ENCODE peak calls at places on chromosomes 5 and 9, in four cellular contexts. One of them, this sample, is unnamed.

GRCh38 chr9:3873818-3874217 is 348.0 kb upstream of the RFX3 start:
- DNase-seq in SK-N-SH: no peak
- DNase-seq in OCI-LY7: no peak
- DNase-seq in hepatocyte: no peak
- DNase-seq in this sample: no peak

GRCh38 chr5:163880307-163880706 is 374.9 kb downstream of the MAT2B start:
- DNase-seq in SK-N-SH: no peak
- DNase-seq in OCI-LY7: no peak
- DNase-seq in hepatocyte: no peak
- DNase-seq in this sample: no peak

GRCh38 chr5:65474129-65474711 is 7.5 kb downstream of the ADAMTS6 start:
- DNase-seq in SK-N-SH: no peak
- DNase-seq in OCI-LY7: no peak
- DNase-seq in hepatocyte: no peak
- DNase-seq in this sample: no peak

GRCh38 chr5:61132559-61132958 is 29.7 kb downstream of the SMIM15 start:
- DNase-seq in SK-N-SH: no peak
- DNase-seq in OCI-LY7: no peak
- DNase-seq in hepatocyte: no peak
- DNase-seq in this sample: no peak

GRCh38 chr9:70085241-70085640 is 41.6 kb downstream of the MAMDC2 start:
- DNase-seq in SK-N-SH: no peak
- DNase-seq in OCI-LY7: no peak
- DNase-seq in hepatocyte: peak
- DNase-seq in this sample: no peak

GRCh38 chr9:69571032-69571431 is 101.1 kb downstream of the APBA1 start:
- DNase-seq in SK-N-SH: no peak
- DNase-seq in OCI-LY7: no peak
- DNase-seq in hepatocyte: no peak
- DNase-seq in this sample: no peak

GRCh38 chr9:83933804-83934203 is 12.6 kb upstream of the KIF27 start:
- DNase-seq in SK-N-SH: no peak
- DNase-seq in OCI-LY7: no peak
- DNase-seq in hepatocyte: peak
- DNase-seq in this sample: no peak

GRCh38 chr5:163330723-163331668 is 106.4 kb upstream of the CCNG1 start:
- DNase-seq in SK-N-SH: no peak
- DNase-seq in OCI-LY7: no peak
- DNase-seq in hepatocyte: no peak
- DNase-seq in this sample: no peak

GRCh38 chr5:59767753-59768159 is 125.8 kb downstream of the PDE4D start:
- DNase-seq in SK-N-SH: no peak
- DNase-seq in OCI-LY7: no peak
- DNase-seq in hepatocyte: no peak
- DNase-seq in this sample: no peak

GRCh38 chr5:67494186-67494842 is 297.7 kb upstream of the CD180 start:
- DNase-seq in SK-N-SH: no peak
- DNase-seq in OCI-LY7: no peak
- DNase-seq in hepatocyte: no peak
- DNase-seq in this sample: no peak

GRCh38 chr9:37963936-37964739 is 60.2 kb upstream of the SLC25A51 start:
- DNase-seq in SK-N-SH: no peak
- DNase-seq in OCI-LY7: no peak
- DNase-seq in hepatocyte: peak
- DNase-seq in this sample: no peak

GRCh38 chr5:149341846-149342245 is 3.5 kb upstream of the GRPEL2 start:
- DNase-seq in SK-N-SH: no peak
- DNase-seq in OCI-LY7: no peak
- DNase-seq in hepatocyte: peak
- DNase-seq in this sample: no peak

GRCh38 chr9:108761530-108762347 is 94.0 kb downstream of the ACTL7B start:
- DNase-seq in SK-N-SH: peak
- DNase-seq in OCI-LY7: peak
- DNase-seq in hepatocyte: peak
- DNase-seq in this sample: peak

GRCh38 chr5:113062869-113063508 is 86.4 kb downstream of the DCP2 start:
- DNase-seq in SK-N-SH: no peak
- DNase-seq in OCI-LY7: no peak
- DNase-seq in hepatocyte: no peak
- DNase-seq in this sample: no peak

GRCh38 chr5:60630179-60630578 is 69.8 kb downstream of the DEPDC1B start:
- DNase-seq in SK-N-SH: no peak
- DNase-seq in OCI-LY7: no peak
- DNase-seq in hepatocyte: no peak
- DNase-seq in this sample: no peak

GRCh38 chr9:118674942-118675341 is 694.3 kb downstream of the BRINP1 start:
- DNase-seq in SK-N-SH: no peak
- DNase-seq in OCI-LY7: no peak
- DNase-seq in hepatocyte: no peak
- DNase-seq in this sample: no peak

GRCh38 chr5:124824637-124825158 is 78.3 kb upstream of the ZNF608 start:
- DNase-seq in SK-N-SH: peak
- DNase-seq in OCI-LY7: no peak
- DNase-seq in hepatocyte: no peak
- DNase-seq in this sample: no peak

GRCh38 chr9:78622131-78622530 is 325.2 kb downstream of the PSAT1 start:
- DNase-seq in SK-N-SH: no peak
- DNase-seq in OCI-LY7: no peak
- DNase-seq in hepatocyte: no peak
- DNase-seq in this sample: no peak

GRCh38 chr5:28967848-28968247 is 1929.5 kb upstream of the CDH9 start:
- DNase-seq in SK-N-SH: no peak
- DNase-seq in OCI-LY7: no peak
- DNase-seq in hepatocyte: no peak
- DNase-seq in this sample: no peak

GRCh38 chr5:38297830-38298608 is 39.7 kb downstream of the EGFLAM start:
- DNase-seq in SK-N-SH: no peak
- DNase-seq in OCI-LY7: no peak
- DNase-seq in hepatocyte: peak
- DNase-seq in this sample: no peak

GRCh38 chr5:5309645-5310044 is 112.8 kb upstream of the ICE1 start:
- DNase-seq in SK-N-SH: no peak
- DNase-seq in OCI-LY7: no peak
- DNase-seq in hepatocyte: peak
- DNase-seq in this sample: no peak

GRCh38 chr5:116727248-116727647 is 152.6 kb upstream of the SEMA6A start:
- DNase-seq in SK-N-SH: no peak
- DNase-seq in OCI-LY7: no peak
- DNase-seq in hepatocyte: no peak
- DNase-seq in this sample: no peak

GRCh38 chr9:69818946-69819345 is 1.7 kb upstream of the CFAP95 start:
- DNase-seq in SK-N-SH: peak
- DNase-seq in OCI-LY7: no peak
- DNase-seq in hepatocyte: no peak
- DNase-seq in this sample: no peak

GRCh38 chr9:68541568-68541967 is 885 bp upstream of the TMEM252 start:
- DNase-seq in SK-N-SH: no peak
- DNase-seq in OCI-LY7: no peak
- DNase-seq in hepatocyte: no peak
- DNase-seq in this sample: no peak

GRCh38 chr9:68547417-68547816 is 6.7 kb upstream of the TMEM252 start:
- DNase-seq in SK-N-SH: no peak
- DNase-seq in OCI-LY7: peak
- DNase-seq in hepatocyte: no peak
- DNase-seq in this sample: no peak

GRCh38 chr9:68548241-68548640 is 7.6 kb upstream of the TMEM252 start:
- DNase-seq in SK-N-SH: no peak
- DNase-seq in OCI-LY7: no peak
- DNase-seq in hepatocyte: no peak
- DNase-seq in this sample: no peak

GRCh38 chr9:68546596-68547390 is 6.1 kb upstream of the TMEM252 start:
- DNase-seq in SK-N-SH: no peak
- DNase-seq in OCI-LY7: peak
- DNase-seq in hepatocyte: no peak
- DNase-seq in this sample: peak

GRCh38 chr9:68545033-68545705 is 4.5 kb upstream of the TMEM252 start:
- DNase-seq in SK-N-SH: no peak
- DNase-seq in OCI-LY7: no peak
- DNase-seq in hepatocyte: no peak
- DNase-seq in this sample: no peak
- TF ChIP-seq EZH2phosphoT487 in SK-N-SH: no peak
- TF ChIP-seq EZH2phosphoT487 in OCI-LY7: no peak
- TF ChIP-seq EZH2phosphoT487 in hepatocyte: no peak
- TF ChIP-seq EZH2phosphoT487 in this sample: no peak

DNA sequence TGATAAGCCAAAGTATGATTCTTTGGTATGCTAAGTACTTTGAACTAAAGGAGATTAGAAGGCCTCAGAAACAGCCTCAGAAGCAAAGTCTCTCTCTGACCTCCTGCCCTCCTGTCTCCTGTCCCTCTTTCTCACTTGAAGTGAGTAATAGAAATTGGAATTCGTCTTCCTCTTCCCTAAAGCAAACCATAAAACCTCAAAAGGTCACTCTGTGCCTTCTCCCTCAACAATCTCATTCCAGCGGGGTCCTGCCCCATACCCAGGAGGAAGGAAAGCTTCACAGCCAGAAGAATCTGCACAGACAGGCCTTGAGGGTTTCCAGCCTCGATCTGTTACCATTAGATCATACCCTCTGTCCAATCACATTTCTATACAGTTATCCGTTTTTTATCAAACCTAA is 87.8 kb downstream of the HAPLN1 start:
- DNase-seq in SK-N-SH: no peak
- DNase-seq in OCI-LY7: no peak
- DNase-seq in hepatocyte: no peak
- DNase-seq in this sample: no peak
- TF ChIP-seq EZH2phosphoT487 in SK-N-SH: no peak
- TF ChIP-seq EZH2phosphoT487 in OCI-LY7: no peak
- TF ChIP-seq EZH2phosphoT487 in hepatocyte: no peak
- TF ChIP-seq EZH2phosphoT487 in this sample: no peak

GRCh38 chr5:170542691-170543275 is 39.0 kb downstream of the KCNIP1 start:
- DNase-seq in SK-N-SH: no peak
- DNase-seq in OCI-LY7: no peak
- DNase-seq in hepatocyte: no peak
- DNase-seq in this sample: no peak
- TF ChIP-seq EZH2phosphoT487 in SK-N-SH: no peak
- TF ChIP-seq EZH2phosphoT487 in OCI-LY7: no peak
- TF ChIP-seq EZH2phosphoT487 in hepatocyte: no peak
- TF ChIP-seq EZH2phosphoT487 in this sample: no peak

GRCh38 chr9:120659209-120659608 is 55.1 kb downstream of the MEGF9 start:
- DNase-seq in SK-N-SH: no peak
- DNase-seq in OCI-LY7: no peak
- DNase-seq in hepatocyte: no peak
- DNase-seq in this sample: no peak

GRCh38 chr9:120652902-120653301 is 61.4 kb downstream of the MEGF9 start:
- DNase-seq in SK-N-SH: no peak
- DNase-seq in OCI-LY7: no peak
- DNase-seq in hepatocyte: no peak
- DNase-seq in this sample: no peak

GRCh38 chr9:120654278-120654677 is 60.0 kb downstream of the MEGF9 start:
- DNase-seq in SK-N-SH: no peak
- DNase-seq in OCI-LY7: no peak
- DNase-seq in hepatocyte: no peak
- DNase-seq in this sample: no peak

GRCh38 chr9:120653762-120654161 is 60.5 kb downstream of the MEGF9 start:
- DNase-seq in SK-N-SH: no peak
- DNase-seq in OCI-LY7: no peak
- DNase-seq in hepatocyte: no peak
- DNase-seq in this sample: no peak

GRCh38 chr9:120655005-120655622 is 59.2 kb downstream of the MEGF9 start:
- DNase-seq in SK-N-SH: no peak
- DNase-seq in OCI-LY7: no peak
- DNase-seq in hepatocyte: no peak
- DNase-seq in this sample: peak
- TF ChIP-seq EZH2phosphoT487 in SK-N-SH: no peak
- TF ChIP-seq EZH2phosphoT487 in OCI-LY7: no peak
- TF ChIP-seq EZH2phosphoT487 in hepatocyte: no peak
- TF ChIP-seq EZH2phosphoT487 in this sample: no peak

DNA sequence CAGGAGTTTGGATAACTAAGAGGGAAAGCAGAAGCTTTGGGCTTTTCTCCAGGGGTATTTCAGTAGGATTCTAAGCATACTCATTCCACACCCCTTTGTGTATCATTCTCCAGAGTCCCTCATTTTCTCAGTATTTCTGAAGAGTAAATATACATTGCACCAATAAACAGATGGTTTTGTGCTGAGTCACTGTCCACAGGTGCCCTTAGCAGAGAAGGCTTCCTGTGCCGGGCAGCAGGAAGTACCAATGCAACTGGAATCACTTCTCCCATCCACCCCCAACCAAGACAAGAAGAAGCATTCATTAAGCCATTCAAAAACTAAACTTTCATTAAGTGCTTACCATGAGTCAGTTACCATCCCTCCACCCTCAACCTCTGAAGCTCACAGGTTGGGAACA is 3.6 kb upstream of the CCNJL start:
- DNase-seq in SK-N-SH: no peak
- DNase-seq in OCI-LY7: peak
- DNase-seq in hepatocyte: peak
- DNase-seq in this sample: peak
- TF ChIP-seq EZH2phosphoT487 in SK-N-SH: no peak
- TF ChIP-seq EZH2phosphoT487 in OCI-LY7: no peak
- TF ChIP-seq EZH2phosphoT487 in hepatocyte: no peak
- TF ChIP-seq EZH2phosphoT487 in this sample: no peak

GRCh38 chr9:110187126-110187525 is 20.8 kb downstream of the C9orf152 start:
- DNase-seq in SK-N-SH: no peak
- DNase-seq in OCI-LY7: no peak
- DNase-seq in hepatocyte: no peak
- DNase-seq in this sample: no peak
- TF ChIP-seq EZH2phosphoT487 in SK-N-SH: no peak
- TF ChIP-seq EZH2phosphoT487 in OCI-LY7: no peak
- TF ChIP-seq EZH2phosphoT487 in hepatocyte: no peak
- TF ChIP-seq EZH2phosphoT487 in this sample: no peak

GRCh38 chr5:147734839-147735238 is 47.7 kb downstream of the JAKMIP2 start:
- DNase-seq in SK-N-SH: no peak
- DNase-seq in OCI-LY7: no peak
- DNase-seq in hepatocyte: no peak
- DNase-seq in this sample: peak
- TF ChIP-seq EZH2phosphoT487 in SK-N-SH: no peak
- TF ChIP-seq EZH2phosphoT487 in OCI-LY7: no peak
- TF ChIP-seq EZH2phosphoT487 in hepatocyte: peak
- TF ChIP-seq EZH2phosphoT487 in this sample: no peak

DNA sequence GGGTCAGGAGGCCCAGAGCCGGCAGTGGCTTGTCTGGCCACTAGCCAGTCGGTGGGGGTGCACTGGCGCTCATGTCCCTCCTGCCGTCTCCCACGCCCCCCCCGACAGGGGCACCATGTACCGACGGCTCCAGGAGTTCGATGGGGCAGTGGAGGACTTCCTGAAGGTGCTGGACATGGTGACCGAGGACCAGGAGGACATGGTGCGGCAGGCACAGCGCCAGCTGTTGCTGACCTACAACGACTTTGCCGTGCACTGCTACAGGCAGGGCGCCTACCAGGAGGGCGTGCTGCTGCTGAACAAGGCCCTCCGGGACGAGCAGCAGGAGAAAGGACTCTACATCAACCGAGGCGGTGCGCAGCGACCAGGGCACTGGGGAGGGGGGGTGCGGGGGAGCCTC is 8.1 kb downstream of the TTC16 start:
- DNase-seq in SK-N-SH: no peak
- DNase-seq in OCI-LY7: no peak
- DNase-seq in hepatocyte: no peak
- DNase-seq in this sample: no peak
- TF ChIP-seq EZH2phosphoT487 in SK-N-SH: no peak
- TF ChIP-seq EZH2phosphoT487 in OCI-LY7: no peak
- TF ChIP-seq EZH2phosphoT487 in hepatocyte: no peak
- TF ChIP-seq EZH2phosphoT487 in this sample: no peak

This sample was measured in MM.1S.